ENCODE peak calls at places on chromosomes 13 and 19, in nine cellular contexts. F is heart left ventricle; Q is fibroblast of villous mesenchyme; G is bronchial epithelial cell; L is A673; Y is CD8-positive, alpha-beta T cell; N is cardiac muscle cell; I is neural progenitor cell; P is fibroblast of lung. S is an unnamed sample.

GRCh38 chr19:17871878-17872250 is at the start of gene SLC5A5:
- DNase-seq in I (peak; percentile 45), G (no peak), F (no peak), L (no peak), N (no peak), Q (no peak), P (no peak), Y (no peak), S (no peak)

GRCh38 chr19:13281567-13282291 is 131.5 kb downstream of the IER2 start:
- DNase-seq in P (no peak), L (peak; percentile 74), Q (no peak), F (no peak), G (no peak), I (no peak), N (no peak), Y (no peak), S (no peak)

GRCh38 chr13:64206430-64207225 is 2791.0 kb upstream of the PCDH20 start:
- DNase-seq in G (no peak), Q (no peak), I (peak; percentile 2), L (no peak), F (no peak), P (no peak), Y (no peak), N (no peak), S (no peak)

GRCh38 chr19:40815223-40815622 is 16.2 kb downstream of the EGLN2 start:
- DNase-seq in N (no peak), F (no peak), I (peak; percentile 48), L (no peak), G (no peak), Q (no peak), Y (no peak), P (no peak), S (no peak)

GRCh38 chr19:7545904-7546303 is 10.4 kb downstream of the PNPLA6 start:
- DNase-seq in F (no peak), G (no peak), L (no peak), Q (no peak), N (no peak), Y (no peak), P (no peak), I (no peak), S (no peak)

GRCh38 chr19:51417807-51418152 is 338 bp upstream of the SIGLEC10 start:
- DNase-seq in Y (no peak), I (no peak), L (no peak), P (no peak), G (no peak), Q (no peak), N (no peak), F (no peak), S (no peak)

GRCh38 chr19:2016041-2016807 is 710 bp upstream of the BTBD2 start:
- DNase-seq in L (peak; percentile 85), Q (peak; percentile 89), F (peak; percentile 86), G (peak; percentile 57), I (peak; percentile 78), P (peak; percentile 91), N (peak; percentile 90), Y (peak; percentile 24), S (peak; percentile 77)

GRCh38 chr19:19446655-19447437 is 41.4 kb downstream of the GATAD2A start:
- DNase-seq in L (no peak), N (no peak), F (no peak), Y (no peak), P (no peak), Q (no peak), G (no peak), I (no peak), S (no peak)

GRCh38 chr13:20174656-20175405 is 14.0 kb upstream of the GJA3 start:
- DNase-seq in Y (peak; percentile 40), N (peak; percentile 94), L (peak; percentile 90), F (peak; percentile 82), G (peak; percentile 98), I (no peak), P (peak; percentile 99), Q (peak; percentile 97), S (peak; percentile 91)

GRCh38 chr19:3958836-3959765 is 11.8 kb downstream of the DAPK3 start:
- DNase-seq in I (no peak), G (no peak), Y (no peak), P (no peak), L (no peak), N (no peak), Q (no peak), F (no peak), S (no peak)

GRCh38 chr13:52447354-52447753 is 3.1 kb downstream of the VPS36 start:
- DNase-seq in I (no peak), N (no peak), Q (no peak), P (peak; percentile 14), L (no peak), F (no peak), Y (no peak), G (peak; percentile 58), S (no peak)

GRCh38 chr19:49186108-49186507 is 28.5 kb downstream of the TRPM4 start:
- DNase-seq in L (no peak), G (no peak), Y (no peak), I (no peak), N (no peak), F (no peak), P (no peak), Q (no peak), S (no peak)

GRCh38 chr19:50607388-50607787 is 32.3 kb downstream of the SYT3 start:
- DNase-seq in Q (no peak), F (no peak), I (no peak), P (no peak), G (no peak), Y (no peak), L (no peak), N (no peak), S (no peak)

GRCh38 chr13:31538067-31539042 is 201.0 kb upstream of the RXFP2 start:
- DNase-seq in Q (peak; percentile 40), F (no peak), N (peak; percentile 74), P (peak; percentile 56), G (peak; percentile 44), Y (no peak), L (peak; percentile 35), I (peak; percentile 59), S (peak; percentile 20)

GRCh38 chr13:20713751-20714150 is 10.3 kb downstream of the IL17D start:
- DNase-seq in Y (no peak), P (no peak), Q (no peak), L (peak; percentile 44), N (peak; percentile 52), F (peak; percentile 59), I (no peak), G (no peak), S (peak; percentile 53)

GRCh38 chr19:19535311-19536191 is 2.5 kb upstream of the CILP2 start:
- DNase-seq in F (no peak), Y (no peak), L (no peak), Q (no peak), I (no peak), N (no peak), P (no peak), G (no peak), S (no peak)

GRCh38 chr19:1956143-1956537 is 15.2 kb downstream of the CSNK1G2 start:
- DNase-seq in G (no peak), F (no peak), I (no peak), Y (no peak), L (no peak), N (no peak), Q (no peak), P (no peak), S (no peak)

GRCh38 chr13:111115051-111115840 is at the start of gene ARHGEF7:
- DNase-seq in G (no peak), Y (no peak), N (no peak), I (peak; percentile 79), Q (peak; percentile 13), F (no peak), P (no peak), L (no peak), S (no peak)
- H3K4me3 ChIP-seq in G (peak within 1 kb of the TSS; percentile 32), Y (peak within 1 kb of the TSS; percentile 67), N (peak within 1 kb of the TSS; percentile 59), I (peak within 1 kb of the TSS; percentile 76), Q (peak within 1 kb of the TSS; percentile 66), F (peak within 1 kb of the TSS; percentile 62), P (peak within 1 kb of the TSS; percentile 63), L (peak within 1 kb of the TSS; percentile 33), S (peak within 1 kb of the TSS; percentile 64)

DNA sequence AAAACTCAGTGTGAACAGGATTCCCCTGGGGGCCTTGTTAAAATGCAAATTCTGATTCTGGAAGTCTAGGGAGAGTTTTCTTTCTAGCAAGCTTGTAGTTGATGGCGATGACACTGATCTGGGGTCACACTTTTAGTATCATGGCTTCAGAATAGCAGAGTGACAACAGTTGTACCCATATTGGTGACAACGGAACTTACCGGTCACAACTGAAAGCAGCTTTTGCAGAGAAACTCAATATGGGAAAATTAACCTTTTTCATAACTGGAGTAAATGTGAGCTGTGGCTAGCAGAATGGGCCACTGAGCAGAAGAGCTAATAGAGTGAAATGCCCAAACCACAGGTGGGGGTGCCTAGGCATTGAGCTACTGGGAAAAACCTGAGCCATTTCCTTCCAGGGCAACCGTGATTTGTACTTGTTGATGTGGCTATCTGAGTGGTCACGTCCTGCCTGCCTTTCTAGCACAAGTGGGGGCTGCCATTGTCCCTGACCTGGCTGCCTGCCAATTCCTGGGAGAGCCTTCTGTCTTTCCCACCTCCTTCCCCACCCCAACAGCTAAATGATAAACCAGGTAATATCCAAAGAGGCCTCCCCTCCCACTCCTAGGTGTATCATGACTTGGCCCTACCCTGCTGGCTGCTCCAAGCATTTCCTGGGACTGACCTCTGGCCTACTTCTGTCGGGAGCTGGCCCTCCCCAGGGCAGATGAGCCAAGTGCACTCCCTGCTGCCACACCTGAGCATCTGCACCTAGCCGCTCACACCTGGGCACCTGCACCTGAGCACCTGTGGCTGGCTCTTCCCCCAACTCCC is 1.7 kb upstream of the SLC10A2 start:
- DNase-seq in F (no peak), Y (no peak), N (no peak), G (peak; percentile 5), Q (no peak), P (no peak), L (peak; percentile 13), I (no peak), S (no peak)
- TF ChIP-seq CTCF in F (no peak), Y (no peak), N (no peak), G (peak; percentile 10), Q (no peak), P (no peak), L (no peak), I (no peak), S (no peak)

DNA sequence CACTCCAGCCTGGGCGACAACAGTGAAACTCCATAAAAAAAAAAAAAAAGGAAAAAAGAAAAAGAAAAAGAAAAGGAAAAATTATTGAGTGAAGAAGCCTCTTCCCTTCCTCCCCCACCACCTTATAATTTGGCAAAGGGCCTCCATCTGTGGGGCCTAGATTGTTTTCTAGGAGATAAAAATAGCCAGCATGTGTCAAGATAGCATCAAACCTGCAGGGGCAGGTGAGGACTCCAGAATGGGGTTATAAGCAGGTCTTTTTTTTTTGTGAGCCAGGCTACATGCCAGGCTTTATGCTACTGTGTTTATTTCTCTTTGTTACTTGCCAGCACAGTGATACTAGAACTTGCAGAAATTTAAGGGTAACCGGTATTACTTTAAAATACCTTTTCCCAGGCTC is 11.7 kb upstream of the TRIM13 start:
- DNase-seq in L (no peak), G (no peak), F (no peak), Q (no peak), P (no peak), Y (no peak), I (no peak), N (no peak), S (no peak)
- H3K4me3 ChIP-seq in L (no peak overlapping the region), G (no peak overlapping the region), F (no peak overlapping the region), Q (no peak overlapping the region), P (no peak overlapping the region), Y (no peak overlapping the region), I (no peak overlapping the region), N (no peak overlapping the region), S (no peak overlapping the region)

DNA sequence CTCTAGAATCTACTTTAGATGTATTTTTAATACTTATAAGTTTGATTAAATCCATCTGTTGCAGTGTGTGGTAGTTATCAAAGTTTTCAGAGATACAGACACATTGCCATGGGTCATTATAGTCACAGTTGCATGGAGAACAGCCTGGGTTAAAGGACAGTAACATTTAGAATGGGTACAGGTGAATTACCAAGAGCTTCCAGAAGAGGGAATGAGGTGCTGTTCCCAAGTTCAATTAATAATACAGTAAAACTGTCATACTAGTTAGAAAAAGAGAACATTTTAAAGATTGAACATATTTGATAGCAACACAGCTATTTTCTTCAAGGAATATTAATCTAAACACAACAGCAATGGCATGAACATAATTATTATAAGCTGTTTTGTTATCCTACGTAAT is 322.6 kb upstream of the SLC10A2 start:
- DNase-seq in P (no peak), Q (no peak), N (no peak), G (no peak), L (no peak), I (no peak), F (no peak), Y (no peak), S (no peak)
- TF ChIP-seq CTCF in P (no peak), Q (no peak), N (no peak), G (no peak), L (no peak), I (peak; percentile 10), F (no peak), Y (no peak), S (no peak)